ENCODE peak calls at places on chromosomes 5 and 9, in five cellular contexts. I, V, M, Q and Z are unnamed samples.

GRCh38 chr9:28956111-28956880 is 1383.0 kb upstream of the C9orf72 start:
- DNase-seq in Q (no peak), V (no peak), I (no peak), M (no peak), Z (no peak)

GRCh38 chr5:1687301-1687970 is 112.2 kb downstream of the MRPL36 start:
- DNase-seq in V (no peak), Q (no peak), I (no peak), M (no peak), Z (no peak)

GRCh38 chr5:124263680-124264491 is 482.6 kb downstream of the ZNF608 start:
- DNase-seq in M (peak; percentile 78), Q (no peak), I (peak; percentile 91), V (no peak), Z (no peak)

GRCh38 chr9:26928966-26929495 is 18.0 kb downstream of the PLAA start:
- DNase-seq in M (no peak), I (no peak), V (no peak), Q (no peak), Z (no peak)

GRCh38 chr5:172276214-172276613 is 7.3 kb downstream of the UBTD2 start:
- DNase-seq in M (no peak), I (no peak), V (peak; percentile 33), Q (no peak), Z (no peak)

GRCh38 chr9:136326061-136326776 is 1.1 kb upstream of the GPSM1 start:
- DNase-seq in I (no peak), V (peak; percentile 79), Q (peak; percentile 75), M (no peak), Z (no peak)

GRCh38 chr9:20552874-20553624 is 69.2 kb downstream of the MLLT3 start:
- DNase-seq in V (peak; percentile 53), Q (no peak), I (no peak), M (no peak), Z (no peak)

GRCh38 chr5:65157906-65158603 is 323.7 kb downstream of the ADAMTS6 start:
- DNase-seq in V (no peak), I (no peak), Q (no peak), M (no peak), Z (no peak)

GRCh38 chr5:78577051-78577807 is 71.3 kb downstream of the LHFPL2 start:
- DNase-seq in I (no peak), M (no peak), Q (no peak), V (peak; percentile 64), Z (no peak)

GRCh38 chr9:35415769-35416427 is 74.0 kb upstream of the RUSC2 start:
- DNase-seq in V (no peak), M (no peak), I (peak; percentile 22), Q (no peak), Z (no peak)

GRCh38 chr9:123835821-123836220 is 94.1 kb downstream of the DENND1A start:
- DNase-seq in Q (no peak), M (no peak), V (no peak), I (no peak), Z (no peak)

GRCh38 chr9:63817622-63818518 is 1467.1 kb downstream of the FOXD4L5 start:
- DNase-seq in Q (peak; percentile 94), V (peak; percentile 35), I (peak; percentile 34), M (peak; percentile 37), Z (peak; percentile 92)

GRCh38 chr5:147763791-147764525 is 18.6 kb downstream of the JAKMIP2 start:
- DNase-seq in I (no peak), Q (no peak), V (peak; percentile 29), M (no peak), Z (no peak)

GRCh38 chr9:19913151-19913550 is 124.3 kb upstream of the SLC24A2 start:
- DNase-seq in M (no peak), Q (no peak), I (no peak), V (no peak), Z (no peak)

GRCh38 chr9:19999491-20000057 is 210.7 kb upstream of the SLC24A2 start:
- DNase-seq in V (peak; percentile 82), I (no peak), M (no peak), Q (no peak), Z (peak; percentile 62)

GRCh38 chr5:143800715-143801114 is 11.2 kb upstream of the HMHB1 start:
- DNase-seq in I (no peak), V (no peak), Q (no peak), M (no peak), Z (no peak)

GRCh38 chr5:14157494-14157782 is 14.3 kb downstream of the TRIO start:
- DNase-seq in M (no peak), Q (no peak), V (no peak), I (no peak), Z (no peak)

GRCh38 chr5:14158890-14159666 is 15.9 kb downstream of the TRIO start:
- DNase-seq in Q (no peak), M (no peak), V (no peak), I (no peak), Z (no peak)

GRCh38 chr5:14155075-14155474 is 11.9 kb downstream of the TRIO start:
- DNase-seq in M (no peak), V (no peak), Q (no peak), I (no peak), Z (no peak)

GRCh38 chr5:14155730-14156129 is 12.6 kb downstream of the TRIO start:
- DNase-seq in V (no peak), M (no peak), I (no peak), Q (no peak), Z (no peak)

DNA sequence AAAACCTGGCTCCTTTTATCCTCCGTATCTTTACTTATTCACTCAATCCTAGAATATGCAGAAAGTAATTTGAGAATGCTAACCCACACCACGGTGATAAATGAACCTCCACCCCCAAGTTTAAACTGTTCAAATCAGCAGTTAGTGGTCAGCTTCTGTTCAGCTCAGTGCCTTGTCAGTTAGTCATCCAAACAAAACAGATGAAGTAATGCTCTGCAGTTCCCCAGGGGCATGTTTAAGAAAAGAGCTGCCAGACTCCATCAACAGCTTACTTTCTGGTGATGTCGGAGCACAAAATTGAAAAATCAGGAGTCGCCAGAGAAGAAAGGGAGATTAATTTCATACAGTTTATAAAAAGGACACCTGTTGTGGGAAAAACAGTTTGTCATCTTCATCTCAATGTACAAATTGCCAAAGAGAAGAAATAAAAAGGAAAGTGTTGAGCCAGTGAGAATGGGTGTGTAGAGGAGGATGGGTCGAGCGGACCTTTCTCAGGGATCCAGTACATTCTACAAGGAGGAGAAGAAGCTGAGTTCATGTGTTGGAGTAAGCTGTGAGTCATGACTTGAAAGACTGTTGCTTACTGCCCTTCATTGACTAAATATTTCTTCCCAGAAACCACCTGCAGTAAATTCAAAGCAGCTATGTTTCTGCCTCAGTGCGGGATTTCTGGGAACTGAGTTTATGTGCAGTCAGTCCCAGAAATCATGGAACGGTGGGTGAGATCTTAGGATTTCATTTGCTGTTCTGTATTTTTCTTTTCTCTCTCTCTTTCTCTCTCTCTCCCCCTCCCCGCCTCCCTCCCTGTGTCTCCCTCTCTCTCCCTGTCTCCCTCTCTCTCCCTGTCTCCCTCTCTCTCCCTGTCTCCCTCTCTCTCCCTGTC is 13.7 kb downstream of the TRIO start:
- DNase-seq in V (peak; percentile 96), Q (no peak), M (no peak), I (no peak), Z (no peak)
- H3K4me1 ChIP-seq in V (peaks cover 89% of the 10 kb centered on the region), Q (peaks cover 29% of the 10 kb centered on the region), M (peaks cover 35% of the 10 kb centered on the region), I (peaks cover 39% of the 10 kb centered on the region), Z (peaks cover 54% of the 10 kb centered on the region)

DNA sequence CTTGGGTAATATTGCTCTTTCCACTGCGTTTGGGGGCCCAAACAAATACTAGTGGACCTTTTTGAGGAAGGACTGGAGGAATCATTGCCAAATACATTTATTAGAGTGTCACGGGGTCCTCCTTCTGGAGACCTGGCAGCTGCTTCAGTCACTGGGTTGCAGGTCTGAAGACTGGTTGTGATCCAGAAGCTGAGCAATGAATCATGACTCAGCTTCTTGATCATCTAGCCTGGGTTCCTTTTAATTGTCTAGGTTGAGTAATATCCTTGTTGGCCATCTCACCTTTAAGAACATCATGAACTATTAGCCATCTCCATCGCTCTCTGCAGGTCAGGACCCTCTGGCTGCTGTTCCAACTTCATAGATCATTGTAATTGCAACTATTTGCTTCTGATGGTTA is 15.4 kb upstream of the UBAP1 start:
- DNase-seq in V (peak; percentile 77), Q (no peak), I (no peak), M (no peak), Z (no peak)
- H3K27ac ChIP-seq in V (no peak overlapping the region), Q (no peak overlapping the region), I (no peak overlapping the region), M (no peak overlapping the region), Z (peak overlapping the region; percentile 70)

DNA sequence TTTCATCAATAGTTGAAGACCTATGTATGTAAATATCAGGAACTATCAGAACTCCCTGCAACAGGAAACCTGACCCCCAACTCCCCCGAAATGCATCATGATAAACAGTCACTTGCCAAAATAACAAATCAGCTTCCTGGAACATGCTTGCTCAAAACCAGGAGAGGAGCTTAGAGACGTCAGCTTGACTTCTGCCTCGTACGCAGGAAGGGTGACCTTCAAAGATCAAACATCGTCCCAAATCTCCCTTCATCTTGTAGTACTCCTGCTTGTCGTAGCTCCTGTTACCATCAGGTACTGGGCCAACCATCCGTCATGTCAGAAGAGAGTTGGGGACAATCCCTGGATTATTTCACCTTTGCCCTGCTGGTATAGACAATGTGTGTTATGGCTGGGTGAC is 396.1 kb downstream of the GADD45G start:
- DNase-seq in I (no peak), M (no peak), Q (no peak), V (no peak), Z (no peak)
- H3K4me1 ChIP-seq in I (peaks cover 10% of the 10 kb centered on the region), M (peaks cover 6% of the 10 kb centered on the region), Q (peaks cover 31% of the 10 kb centered on the region), V (no peaks in the 10 kb centered on the region), Z (peaks cover 9% of the 10 kb centered on the region)

DNA sequence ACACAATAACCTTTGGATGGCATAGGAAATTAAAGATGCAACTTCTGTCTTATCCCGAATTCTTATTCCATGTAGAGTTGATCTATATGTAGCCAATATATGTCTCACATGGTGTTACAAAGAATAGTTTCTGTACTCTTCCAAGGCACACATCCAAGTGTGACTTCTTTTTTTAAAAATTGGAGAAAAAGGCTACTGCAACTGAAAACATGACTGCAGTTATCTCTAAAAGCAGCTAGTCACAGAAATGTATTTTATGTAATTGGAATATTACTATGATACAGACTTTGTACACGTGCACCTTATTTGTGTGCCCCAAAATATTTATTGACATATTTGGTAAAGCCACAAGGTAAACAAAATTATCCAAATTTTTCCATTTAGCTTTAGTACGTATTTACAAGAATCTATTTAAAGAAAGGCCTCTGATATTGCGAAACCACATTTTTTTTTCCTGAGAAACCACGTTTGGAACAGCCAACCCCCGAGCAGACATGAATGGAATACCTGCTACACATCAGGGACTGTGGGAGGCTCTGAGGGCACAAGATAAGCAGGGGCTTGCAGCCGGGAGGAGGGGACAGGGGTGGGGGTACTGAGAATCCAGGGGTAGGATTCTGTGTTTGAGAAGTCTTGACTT is 133.4 kb downstream of the WDR41 start:
- DNase-seq in I (no peak), Q (no peak), V (peak; percentile 75), M (no peak), Z (no peak)
- H3K27ac ChIP-seq in I (no peak overlapping the region), Q (no peak overlapping the region), V (peak overlapping the region; percentile 10), M (no peak overlapping the region), Z (no peak overlapping the region)

GRCh38 chr5:135391869-135392255 is 7.2 kb downstream of the MACROH2A1 start:
- DNase-seq in V (peak; percentile 20), M (no peak), Q (no peak), I (no peak), Z (no peak)
- H3K4me1 ChIP-seq in V (peaks cover 54% of the 10 kb centered on the region), M (no peaks in the 10 kb centered on the region), Q (peaks cover 6% of the 10 kb centered on the region), I (peaks cover 4% of the 10 kb centered on the region), Z (peaks cover 55% of the 10 kb centered on the region)